ENCODE peak calls at places on chromosome 21, in seven cellular contexts. C is sciatic nerve, V is EL, A is progenitor cell of endocrine pancreas, N is ELR, U is NCI-H1436, K is iPS-NIHi11. E is an unnamed sample.

GRCh38 chr21:16541366-16541765 is 811.6 kb downstream of the USP25 start:
- DNase-seq in C (no peak), V (no peak), A (no peak), N (peak), U (no peak), K (no peak), E (peak)

GRCh38 chr21:45981641-45982255 is at the start of gene COL6A1:
- DNase-seq in C (peak), V (peak), A (peak), N (peak), U (peak), K (peak), E (no peak)

GRCh38 chr21:34502480-34503106 is 9.4 kb downstream of the KCNE1 start:
- DNase-seq in C (no peak), V (no peak), A (no peak), N (no peak), U (no peak), K (no peak), E (no peak)

GRCh38 chr21:46038871-46039397 is 57.4 kb downstream of the COL6A1 start:
- DNase-seq in C (peak), V (peak), A (no peak), N (peak), U (no peak), K (no peak), E (no peak)

GRCh38 chr21:18608226-18608625 is 204.6 kb upstream of the TMPRSS15 start:
- DNase-seq in C (no peak), V (no peak), A (no peak), N (no peak), U (peak), K (no peak), E (peak)

GRCh38 chr21:16426936-16427335 is 697.2 kb downstream of the USP25 start:
- DNase-seq in C (no peak), V (no peak), A (no peak), N (no peak), U (no peak), K (no peak), E (no peak)

GRCh38 chr21:46295996-46296752 is 10.0 kb downstream of the YBEY start:
- DNase-seq in C (peak), V (peak), A (no peak), N (peak), U (peak), K (peak), E (peak)

GRCh38 chr21:45320991-45321656 is 33.4 kb upstream of the POFUT2 start:
- DNase-seq in C (peak), V (no peak), A (no peak), N (peak), U (no peak), K (no peak), E (no peak)

GRCh38 chr21:36624105-36624504 is 74.8 kb upstream of the SIM2 start:
- DNase-seq in C (no peak), V (no peak), A (no peak), N (no peak), U (no peak), K (no peak), E (no peak)

GRCh38 chr21:39529026-39529425 is 77.3 kb downstream of the SH3BGR start:
- DNase-seq in C (no peak), V (peak), A (no peak), N (no peak), U (no peak), K (peak), E (no peak)

GRCh38 chr21:25176637-25177412 is 430.5 kb downstream of the MRPL39 start:
- DNase-seq in C (no peak), V (no peak), A (no peak), N (peak), U (no peak), K (no peak), E (no peak)

GRCh38 chr21:37642493-37642892 is 273.8 kb downstream of the KCNJ6 start:
- DNase-seq in C (no peak), V (no peak), A (no peak), N (peak), U (peak), K (peak), E (no peak)

GRCh38 chr21:27803571-27803970 is 836.7 kb upstream of the ADAMTS5 start:
- DNase-seq in C (no peak), V (no peak), A (no peak), N (peak), U (no peak), K (no peak), E (no peak)

GRCh38 chr21:14358775-14359174 is 24.2 kb downstream of the HSPA13 start:
- DNase-seq in C (no peak), V (no peak), A (no peak), N (peak), U (no peak), K (no peak), E (no peak)

GRCh38 chr21:44029460-44030087 is 17.5 kb downstream of the TRAPPC10 start:
- DNase-seq in C (no peak), V (no peak), A (no peak), N (no peak), U (no peak), K (no peak), E (no peak)

GRCh38 chr21:44006656-44007055 is 5.5 kb upstream of the TRAPPC10 start:
- DNase-seq in C (no peak), V (peak), A (no peak), N (peak), U (no peak), K (no peak), E (no peak)

GRCh38 chr21:16070207-16070651 is 340.4 kb downstream of the USP25 start:
- DNase-seq in C (no peak), V (peak), A (no peak), N (peak), U (no peak), K (peak), E (no peak)

GRCh38 chr21:34582506-34583150 is 32.3 kb downstream of the RCAN1 start:
- DNase-seq in C (no peak), V (peak), A (no peak), N (peak), U (no peak), K (peak), E (no peak)

GRCh38 chr21:46091118-46091517 is 6.8 kb upstream of the COL6A2 start:
- DNase-seq in C (no peak), V (no peak), A (no peak), N (no peak), U (no peak), K (no peak), E (no peak)

GRCh38 chr21:23249760-23250159 is 2251.6 kb downstream of the NCAM2 start:
- DNase-seq in C (no peak), V (no peak), A (no peak), N (no peak), U (no peak), K (no peak), E (no peak)

GRCh38 chr21:23101111-23101510 is 2102.9 kb downstream of the NCAM2 start:
- DNase-seq in C (no peak), V (no peak), A (no peak), N (no peak), U (no peak), K (no peak), E (no peak)

GRCh38 chr21:34613679-34614442 is 1.1 kb downstream of the RCAN1 start:
- DNase-seq in C (no peak), V (peak), A (no peak), N (peak), U (no peak), K (peak), E (no peak)

GRCh38 chr21:46157396-46157986 is 2.1 kb upstream of the FTCD start:
- DNase-seq in C (no peak), V (no peak), A (no peak), N (no peak), U (no peak), K (no peak), E (no peak)